ENCODE peak calls at places on chromosomes 12 and 14, in six cellular contexts. E, V, Z, H, G and C are unnamed samples.

GRCh38 chr14:24798911-24799310 is 164.9 kb upstream of the GZMB start:
- DNase-seq in E (no peak), V (no peak), Z (no peak), H (no peak), G (no peak), C (no peak)

GRCh38 chr12:31322651-31323248 is 3.2 kb downstream of the SINHCAF start:
- DNase-seq in E (peak; percentile 71), V (no peak), Z (no peak), H (no peak), G (no peak), C (no peak)

GRCh38 chr14:28763914-28764848 is 2.4 kb upstream of the FOXG1 start:
- DNase-seq in E (no peak), V (no peak), Z (peak; percentile 34), H (no peak), G (no peak), C (no peak)

GRCh38 chr12:124506832-124507153 is 60.6 kb downstream of the NCOR2 start:
- DNase-seq in E (no peak), V (no peak), Z (no peak), H (no peak), G (no peak), C (no peak)

GRCh38 chr14:81384900-81385299 is 15.2 kb downstream of the STON2 start:
- DNase-seq in E (peak; percentile 95), V (no peak), Z (no peak), H (peak; percentile 12), G (no peak), C (no peak)

GRCh38 chr14:104135904-104136471 is 2.4 kb upstream of the KIF26A start:
- DNase-seq in E (no peak), V (no peak), Z (peak; percentile 50), H (no peak), G (no peak), C (peak; percentile 15)

GRCh38 chr12:28424965-28425364 is 234.7 kb downstream of the CCDC91 start:
- DNase-seq in E (peak; percentile 91), V (no peak), Z (no peak), H (no peak), G (no peak), C (no peak)

GRCh38 chr12:114664661-114665320 is 19.2 kb downstream of the TBX3 start:
- DNase-seq in E (no peak), V (no peak), Z (no peak), H (no peak), G (no peak), C (no peak)

GRCh38 chr12:132352896-132353800 is 23.8 kb upstream of the GALNT9 start:
- DNase-seq in E (no peak), V (no peak), Z (no peak), H (no peak), G (no peak), C (no peak)

GRCh38 chr12:45439039-45439438 is 223.1 kb downstream of the ANO6 start:
- DNase-seq in E (peak; percentile 65), V (no peak), Z (no peak), H (no peak), G (no peak), C (no peak)

GRCh38 chr12:57927086-57927485 is 14.3 kb upstream of the ATP23 start:
- DNase-seq in E (no peak), V (no peak), Z (no peak), H (no peak), G (no peak), C (no peak)

GRCh38 chr12:16347391-16348298 is at the start of gene MGST1:
- DNase-seq in E (peak; percentile 39), V (no peak), Z (peak; percentile 42), H (peak; percentile 8), G (no peak), C (no peak)

GRCh38 chr14:88551094-88551870 is 3.5 kb downstream of the PTPN21 start:
- DNase-seq in E (peak; percentile 72), V (peak; percentile 39), Z (peak; percentile 80), H (peak; percentile 89), G (no peak), C (peak; percentile 53)

GRCh38 chr12:109393437-109394345 is 46.0 kb downstream of the MYO1H start:
- DNase-seq in E (peak; percentile 23), V (peak; percentile 28), Z (peak; percentile 77), H (peak; percentile 41), G (peak; percentile 2), C (peak; percentile 11)

GRCh38 chr12:49413796-49414195 is 46.5 kb downstream of the SPATS2 start:
- DNase-seq in E (no peak), V (no peak), Z (no peak), H (no peak), G (no peak), C (no peak)

GRCh38 chr12:122067966-122068365 is 10.6 kb upstream of the MLXIP start:
- DNase-seq in E (peak; percentile 74), V (no peak), Z (no peak), H (peak; percentile 18), G (no peak), C (peak; percentile 23)

GRCh38 chr12:46964496-46965098 is 114.8 kb upstream of the PCED1B start:
- DNase-seq in E (peak; percentile 84), V (no peak), Z (no peak), H (no peak), G (no peak), C (no peak)